ENCODE peak calls at places on chromosomes 3 and 15, in six cellular contexts. T is NCI-H1105, K is midbrain, V is neural progenitor cell, W is retina, B is ACHN. E is an unnamed sample.

GRCh38 chr15:33994005-33994615 is 25.8 kb downstream of the CHRM5 start:
- DNase-seq in T (no peak), K (no peak), V (peak), W (no peak), B (peak), E (no peak)

GRCh38 chr15:37015476-37015875 is 84.9 kb downstream of the MEIS2 start:
- DNase-seq in T (no peak), K (no peak), V (peak), W (no peak), B (no peak), E (no peak)

GRCh38 chr3:126113733-126114132 is 29.8 kb upstream of the SLC41A3 start:
- DNase-seq in T (no peak), K (no peak), V (peak), W (peak), B (peak), E (no peak)

GRCh38 chr3:133997871-133998635 is 31.7 kb downstream of the SLCO2A1 start:
- DNase-seq in T (no peak), K (no peak), V (no peak), W (no peak), B (no peak), E (no peak)

GRCh38 chr15:81400640-81401236 is 26.7 kb upstream of the TMC3 start:
- DNase-seq in T (no peak), K (peak), V (peak), W (peak), B (peak), E (peak)

GRCh38 chr15:69134841-69135240 is 25.6 kb upstream of the GLCE start:
- DNase-seq in T (no peak), K (no peak), V (no peak), W (no peak), B (no peak), E (no peak)

GRCh38 chr15:81475926-81476325 is 101.9 kb upstream of the TMC3 start:
- DNase-seq in T (no peak), K (no peak), V (no peak), W (no peak), B (no peak), E (no peak)

GRCh38 chr3:129597792-129598381 is 8.6 kb downstream of the PLXND1 start:
- DNase-seq in T (no peak), K (no peak), V (peak), W (peak), B (no peak), E (no peak)

GRCh38 chr3:99248913-99249312 is 347.4 kb upstream of the DCBLD2 start:
- DNase-seq in T (no peak), K (no peak), V (no peak), W (no peak), B (no peak), E (no peak)

GRCh38 chr3:42036483-42036823 is 54.7 kb upstream of the TRAK1 start:
- DNase-seq in T (no peak), K (no peak), V (no peak), W (no peak), B (peak), E (no peak)

GRCh38 chr15:61893146-61893545 is 167.1 kb downstream of the VPS13C start:
- DNase-seq in T (no peak), K (no peak), V (no peak), W (no peak), B (no peak), E (no peak)

GRCh38 chr15:83717010-83717409 is 63.1 kb downstream of the ADAMTSL3 start:
- DNase-seq in T (no peak), K (no peak), V (no peak), W (no peak), B (no peak), E (no peak)

GRCh38 chr15:41946970-41947369 is 25.4 kb downstream of the EHD4 start:
- DNase-seq in T (no peak), K (no peak), V (no peak), W (no peak), B (no peak), E (no peak)

GRCh38 chr3:11568503-11569155 is 75.1 kb downstream of the VGLL4 start:
- DNase-seq in T (no peak), K (peak), V (no peak), W (no peak), B (peak), E (no peak)

GRCh38 chr3:157649511-157649910 is 146.3 kb upstream of the VEPH1 start:
- DNase-seq in T (no peak), K (no peak), V (no peak), W (no peak), B (no peak), E (no peak)

GRCh38 chr3:104909188-104909587 is 457.5 kb upstream of the ALCAM start:
- DNase-seq in T (peak), K (no peak), V (no peak), W (peak), B (no peak), E (no peak)

GRCh38 chr3:32045091-32045964 is 61.1 kb upstream of the GPD1L start:
- DNase-seq in T (peak), K (no peak), V (peak), W (no peak), B (no peak), E (no peak)

GRCh38 chr15:35078221-35078915 is 6.7 kb downstream of the NANOGP8 start:
- DNase-seq in T (peak), K (peak), V (peak), W (peak), B (peak), E (no peak)

GRCh38 chr3:56291244-56291680 is 177.0 kb downstream of the ERC2 start:
- DNase-seq in T (no peak), K (no peak), V (no peak), W (no peak), B (no peak), E (no peak)

E was measured in NCI-H2107.